ENCODE peak calls at places on chromosomes 12 and 14, in six cellular contexts. One of them, this sample, is unnamed.

GRCh38 chr12:49026678-49027480 is 8.3 kb upstream of the PRKAG1 start:
- DNase-seq in GM23248: no peak
- DNase-seq in ACHN: no peak
- DNase-seq in RPMI7951: no peak
- DNase-seq in stimulated activated CD4-positive, alpha-beta T cell treated with anti-CD3 and anti-CD28 coated beads, Interleukin-15, amount 100 ng/mL, for 1 hour: no peak
- DNase-seq in activated T-cell treated with anti-CD3 and anti-CD28 coated beads, Interleukin-2, amount 50 U/mL, for 1 hour: no peak
- DNase-seq in this sample: no peak

GRCh38 chr12:54526800-54527630 is 22.4 kb upstream of the PDE1B start:
- DNase-seq in GM23248: peak; percentile 50
- DNase-seq in ACHN: peak; percentile 70
- DNase-seq in RPMI7951: peak; percentile 9
- DNase-seq in stimulated activated CD4-positive, alpha-beta T cell treated with anti-CD3 and anti-CD28 coated beads, Interleukin-15, amount 100 ng/mL, for 1 hour: no peak
- DNase-seq in activated T-cell treated with anti-CD3 and anti-CD28 coated beads, Interleukin-2, amount 50 U/mL, for 1 hour: peak; percentile 43
- DNase-seq in this sample: no peak

GRCh38 chr14:83976223-83976770 is 1553.6 kb upstream of the FLRT2 start:
- DNase-seq in GM23248: no peak
- DNase-seq in ACHN: no peak
- DNase-seq in RPMI7951: no peak
- DNase-seq in stimulated activated CD4-positive, alpha-beta T cell treated with anti-CD3 and anti-CD28 coated beads, Interleukin-15, amount 100 ng/mL, for 1 hour: no peak
- DNase-seq in activated T-cell treated with anti-CD3 and anti-CD28 coated beads, Interleukin-2, amount 50 U/mL, for 1 hour: no peak
- DNase-seq in this sample: no peak

GRCh38 chr12:15621140-15621539 is 168.0 kb downstream of the EPS8 start:
- DNase-seq in GM23248: no peak
- DNase-seq in ACHN: no peak
- DNase-seq in RPMI7951: no peak
- DNase-seq in stimulated activated CD4-positive, alpha-beta T cell treated with anti-CD3 and anti-CD28 coated beads, Interleukin-15, amount 100 ng/mL, for 1 hour: no peak
- DNase-seq in activated T-cell treated with anti-CD3 and anti-CD28 coated beads, Interleukin-2, amount 50 U/mL, for 1 hour: no peak
- DNase-seq in this sample: no peak

GRCh38 chr12:113473400-113473799 is 1.7 kb upstream of the LHX5 start:
- DNase-seq in GM23248: no peak
- DNase-seq in ACHN: no peak
- DNase-seq in RPMI7951: no peak
- DNase-seq in stimulated activated CD4-positive, alpha-beta T cell treated with anti-CD3 and anti-CD28 coated beads, Interleukin-15, amount 100 ng/mL, for 1 hour: no peak
- DNase-seq in activated T-cell treated with anti-CD3 and anti-CD28 coated beads, Interleukin-2, amount 50 U/mL, for 1 hour: no peak
- DNase-seq in this sample: no peak

GRCh38 chr14:52254086-52254485 is 13.4 kb upstream of the PTGDR start:
- DNase-seq in GM23248: no peak
- DNase-seq in ACHN: no peak
- DNase-seq in RPMI7951: no peak
- DNase-seq in stimulated activated CD4-positive, alpha-beta T cell treated with anti-CD3 and anti-CD28 coated beads, Interleukin-15, amount 100 ng/mL, for 1 hour: no peak
- DNase-seq in activated T-cell treated with anti-CD3 and anti-CD28 coated beads, Interleukin-2, amount 50 U/mL, for 1 hour: no peak
- DNase-seq in this sample: no peak

GRCh38 chr12:38392584-38393144 is 76.1 kb downstream of the ALG10B start:
- DNase-seq in GM23248: peak; percentile 44
- DNase-seq in ACHN: no peak
- DNase-seq in RPMI7951: peak; percentile 8
- DNase-seq in stimulated activated CD4-positive, alpha-beta T cell treated with anti-CD3 and anti-CD28 coated beads, Interleukin-15, amount 100 ng/mL, for 1 hour: no peak
- DNase-seq in activated T-cell treated with anti-CD3 and anti-CD28 coated beads, Interleukin-2, amount 50 U/mL, for 1 hour: no peak
- DNase-seq in this sample: no peak

GRCh38 chr12:108629156-108629555 is 4.5 kb downstream of the SELPLG start:
- DNase-seq in GM23248: no peak
- DNase-seq in ACHN: no peak
- DNase-seq in RPMI7951: no peak
- DNase-seq in stimulated activated CD4-positive, alpha-beta T cell treated with anti-CD3 and anti-CD28 coated beads, Interleukin-15, amount 100 ng/mL, for 1 hour: no peak
- DNase-seq in activated T-cell treated with anti-CD3 and anti-CD28 coated beads, Interleukin-2, amount 50 U/mL, for 1 hour: peak; percentile 43
- DNase-seq in this sample: no peak

GRCh38 chr12:129961111-129961510 is 57.3 kb upstream of the TMEM132D start:
- DNase-seq in GM23248: peak; percentile 0
- DNase-seq in ACHN: no peak
- DNase-seq in RPMI7951: peak; percentile 19
- DNase-seq in stimulated activated CD4-positive, alpha-beta T cell treated with anti-CD3 and anti-CD28 coated beads, Interleukin-15, amount 100 ng/mL, for 1 hour: no peak
- DNase-seq in activated T-cell treated with anti-CD3 and anti-CD28 coated beads, Interleukin-2, amount 50 U/mL, for 1 hour: no peak
- DNase-seq in this sample: no peak

GRCh38 chr12:27843714-27844245 is 63.7 kb upstream of the MANSC4 start:
- DNase-seq in GM23248: no peak
- DNase-seq in ACHN: no peak
- DNase-seq in RPMI7951: peak; percentile 91
- DNase-seq in stimulated activated CD4-positive, alpha-beta T cell treated with anti-CD3 and anti-CD28 coated beads, Interleukin-15, amount 100 ng/mL, for 1 hour: no peak
- DNase-seq in activated T-cell treated with anti-CD3 and anti-CD28 coated beads, Interleukin-2, amount 50 U/mL, for 1 hour: no peak
- DNase-seq in this sample: no peak

This sample was measured in KG1.